ENCODE peak calls at places on chromosomes 6 and 20, in seven cellular contexts. Q is CD8-positive, alpha-beta memory T cell; X is activated naive CD4-positive, alpha-beta T cell; V is right cardiac atrium; G is left cardiac atrium; W is stimulated activated CD4-positive, alpha-beta T cell treated with anti-CD3 and anti-CD28 coated beads, Interleukin-1b, Interleukin-23, amount 100 ng/mL, for 24 hours; L is NB4. Y is an unnamed sample.
A peak's percentile ranks its signal among the peaks of the same experiment; 100 is the strongest.

GRCh38 chr6:52221302-52221701 is 23.0 kb downstream of the IL17F start:
- DNase-seq in W (no peak), L (peak; percentile 46), V (no peak), G (no peak), X (no peak), Q (no peak), Y (peak; percentile 43)

GRCh38 chr20:47543006-47543431 is 41.3 kb downstream of the NCOA3 start:
- DNase-seq in Q (no peak), V (no peak), X (no peak), L (no peak), W (no peak), G (no peak), Y (no peak)

GRCh38 chr6:29887330-29887818 is 55.0 kb upstream of the HLA-A start:
- DNase-seq in W (no peak), G (peak; percentile 59), Q (peak; percentile 46), V (peak; percentile 77), L (no peak), X (peak; percentile 11), Y (peak; percentile 22)

GRCh38 chr20:24648481-24648880 is 179.1 kb downstream of the SYNDIG1 start:
- DNase-seq in W (no peak), L (no peak), V (peak; percentile 70), Q (no peak), G (no peak), X (no peak), Y (no peak)

GRCh38 chr20:59598625-59599310 is 5.6 kb upstream of the PHACTR3 start:
- DNase-seq in L (peak; percentile 75), Q (no peak), G (no peak), X (no peak), W (peak; percentile 1), V (no peak), Y (peak; percentile 45)

GRCh38 chr6:40710626-40711354 is 123.6 kb upstream of the LRFN2 start:
- DNase-seq in L (no peak), Q (no peak), W (no peak), V (no peak), G (peak; percentile 26), X (no peak), Y (no peak)

GRCh38 chr6:41411961-41412360 is 76.6 kb downstream of the NCR2 start:
- DNase-seq in Q (no peak), W (no peak), L (no peak), X (no peak), V (no peak), G (no peak), Y (no peak)

GRCh38 chr6:9186148-9186547 is 750.8 kb upstream of the SLC35B3 start:
- DNase-seq in G (no peak), W (no peak), X (no peak), Q (no peak), V (no peak), L (peak; percentile 80), Y (no peak)

GRCh38 chr20:1301031-1301529 is 27.9 kb downstream of the SDCBP2 start:
- DNase-seq in L (peak; percentile 77), V (no peak), Q (peak; percentile 61), X (peak; percentile 26), W (no peak), G (no peak), Y (peak; percentile 61)

Y was measured in KBM-7.